ENCODE peak calls at places on chromosome 9, in six cellular contexts. One of them, this sample, is unnamed.

GRCh38 chr9:86046080-86046636 is 53.2 kb downstream of the GOLM1 start:
- DNase-seq in brain microvascular endothelial cell: no peak
- DNase-seq in lower leg skin: no peak
- DNase-seq in A549: no peak
- DNase-seq in IMR-90: no peak
- DNase-seq in foreskin fibroblast: no peak
- DNase-seq in this sample: no peak

GRCh38 chr9:84600739-84601138 is 68.8 kb upstream of the NTRK2 start:
- DNase-seq in brain microvascular endothelial cell: no peak
- DNase-seq in lower leg skin: no peak
- DNase-seq in A549: peak
- DNase-seq in IMR-90: no peak
- DNase-seq in foreskin fibroblast: no peak
- DNase-seq in this sample: no peak

GRCh38 chr9:77956555-77956954 is 75.1 kb downstream of the GNAQ start:
- DNase-seq in brain microvascular endothelial cell: no peak
- DNase-seq in lower leg skin: no peak
- DNase-seq in A549: no peak
- DNase-seq in IMR-90: no peak
- DNase-seq in foreskin fibroblast: no peak
- DNase-seq in this sample: no peak

GRCh38 chr9:24096756-24097155 is 270.7 kb upstream of the ELAVL2 start:
- DNase-seq in brain microvascular endothelial cell: no peak
- DNase-seq in lower leg skin: no peak
- DNase-seq in A549: no peak
- DNase-seq in IMR-90: no peak
- DNase-seq in foreskin fibroblast: no peak
- DNase-seq in this sample: no peak

GRCh38 chr9:84322830-84323229 is 17.7 kb downstream of the SLC28A3 start:
- DNase-seq in brain microvascular endothelial cell: peak
- DNase-seq in lower leg skin: no peak
- DNase-seq in A549: no peak
- DNase-seq in IMR-90: peak
- DNase-seq in foreskin fibroblast: peak
- DNase-seq in this sample: no peak

GRCh38 chr9:8434621-8435020 is 635.0 kb upstream of the DMAC1 start:
- DNase-seq in brain microvascular endothelial cell: no peak
- DNase-seq in lower leg skin: no peak
- DNase-seq in A549: no peak
- DNase-seq in IMR-90: no peak
- DNase-seq in foreskin fibroblast: no peak
- DNase-seq in this sample: no peak

GRCh38 chr9:5630038-5630507 is 1.2 kb downstream of the RIC1 start:
- DNase-seq in brain microvascular endothelial cell: peak
- DNase-seq in lower leg skin: no peak
- DNase-seq in A549: peak
- DNase-seq in IMR-90: no peak
- DNase-seq in foreskin fibroblast: no peak
- DNase-seq in this sample: peak

GRCh38 chr9:127336708-127337352 is 60.1 kb upstream of the SLC2A8 start:
- DNase-seq in brain microvascular endothelial cell: peak
- DNase-seq in lower leg skin: peak
- DNase-seq in A549: peak
- DNase-seq in IMR-90: peak
- DNase-seq in foreskin fibroblast: peak
- DNase-seq in this sample: no peak

GRCh38 chr9:22119537-22120167 is 110.5 kb upstream of the CDKN2B start:
- DNase-seq in brain microvascular endothelial cell: peak
- DNase-seq in lower leg skin: no peak
- DNase-seq in A549: no peak
- DNase-seq in IMR-90: peak
- DNase-seq in foreskin fibroblast: no peak
- DNase-seq in this sample: peak

GRCh38 chr9:91746904-91747303 is 203.1 kb downstream of the ROR2 start:
- DNase-seq in brain microvascular endothelial cell: peak
- DNase-seq in lower leg skin: no peak
- DNase-seq in A549: no peak
- DNase-seq in IMR-90: peak
- DNase-seq in foreskin fibroblast: no peak
- DNase-seq in this sample: no peak

GRCh38 chr9:79480639-79481038 is 91.1 kb upstream of the TLE4 start:
- DNase-seq in brain microvascular endothelial cell: no peak
- DNase-seq in lower leg skin: no peak
- DNase-seq in A549: no peak
- DNase-seq in IMR-90: no peak
- DNase-seq in foreskin fibroblast: no peak
- DNase-seq in this sample: no peak

GRCh38 chr9:95970356-95970755 is 94.9 kb downstream of the ERCC6L2 start:
- DNase-seq in brain microvascular endothelial cell: no peak
- DNase-seq in lower leg skin: no peak
- DNase-seq in A549: no peak
- DNase-seq in IMR-90: no peak
- DNase-seq in foreskin fibroblast: no peak
- DNase-seq in this sample: no peak

GRCh38 chr9:71504636-71505035 is 263.7 kb downstream of the CEMIP2 start:
- DNase-seq in brain microvascular endothelial cell: no peak
- DNase-seq in lower leg skin: no peak
- DNase-seq in A549: no peak
- DNase-seq in IMR-90: no peak
- DNase-seq in foreskin fibroblast: no peak
- DNase-seq in this sample: no peak

GRCh38 chr9:130824616-130825015 is 10.4 kb upstream of the ABL1 start:
- DNase-seq in brain microvascular endothelial cell: no peak
- DNase-seq in lower leg skin: no peak
- DNase-seq in A549: no peak
- DNase-seq in IMR-90: no peak
- DNase-seq in foreskin fibroblast: no peak
- DNase-seq in this sample: no peak

GRCh38 chr9:114139061-114139460 is 16.3 kb upstream of the COL27A1 start:
- DNase-seq in brain microvascular endothelial cell: no peak
- DNase-seq in lower leg skin: no peak
- DNase-seq in A549: no peak
- DNase-seq in IMR-90: no peak
- DNase-seq in foreskin fibroblast: no peak
- DNase-seq in this sample: no peak

GRCh38 chr9:16715404-16715803 is 155.1 kb downstream of the BNC2 start:
- DNase-seq in brain microvascular endothelial cell: no peak
- DNase-seq in lower leg skin: no peak
- DNase-seq in A549: no peak
- DNase-seq in IMR-90: peak
- DNase-seq in foreskin fibroblast: no peak
- DNase-seq in this sample: no peak

GRCh38 chr9:36748322-36748899 is 175.7 kb downstream of the MELK start:
- DNase-seq in brain microvascular endothelial cell: peak
- DNase-seq in lower leg skin: no peak
- DNase-seq in A549: peak
- DNase-seq in IMR-90: peak
- DNase-seq in foreskin fibroblast: peak
- DNase-seq in this sample: no peak

GRCh38 chr9:120066315-120066714 is 513.7 kb downstream of the CDK5RAP2 start:
- DNase-seq in brain microvascular endothelial cell: no peak
- DNase-seq in lower leg skin: no peak
- DNase-seq in A549: no peak
- DNase-seq in IMR-90: no peak
- DNase-seq in foreskin fibroblast: no peak
- DNase-seq in this sample: no peak

GRCh38 chr9:8419871-8420270 is 620.3 kb upstream of the DMAC1 start:
- DNase-seq in brain microvascular endothelial cell: no peak
- DNase-seq in lower leg skin: no peak
- DNase-seq in A549: no peak
- DNase-seq in IMR-90: peak
- DNase-seq in foreskin fibroblast: peak
- DNase-seq in this sample: no peak

GRCh38 chr9:123584202-123585176 is 228.5 kb downstream of the CRB2 start:
- DNase-seq in brain microvascular endothelial cell: no peak
- DNase-seq in lower leg skin: no peak
- DNase-seq in A549: no peak
- DNase-seq in IMR-90: no peak
- DNase-seq in foreskin fibroblast: no peak
- DNase-seq in this sample: no peak

GRCh38 chr9:111896942-111897830 is 572 bp downstream of the UGCG start:
- DNase-seq in brain microvascular endothelial cell: no peak
- DNase-seq in lower leg skin: peak
- DNase-seq in A549: peak
- DNase-seq in IMR-90: no peak
- DNase-seq in foreskin fibroblast: peak
- DNase-seq in this sample: peak

GRCh38 chr9:127417130-127418036 is 6.8 kb upstream of the ZNF79 start:
- DNase-seq in brain microvascular endothelial cell: no peak
- DNase-seq in lower leg skin: peak
- DNase-seq in A549: peak
- DNase-seq in IMR-90: peak
- DNase-seq in foreskin fibroblast: peak
- DNase-seq in this sample: peak

GRCh38 chr9:133944746-133945135 is 47.4 kb downstream of the VAV2 start:
- DNase-seq in brain microvascular endothelial cell: peak
- DNase-seq in lower leg skin: peak
- DNase-seq in A549: no peak
- DNase-seq in IMR-90: peak
- DNase-seq in foreskin fibroblast: no peak
- DNase-seq in this sample: no peak

GRCh38 chr9:98287383-98287782 is 31.9 kb upstream of the TBC1D2 start:
- DNase-seq in brain microvascular endothelial cell: no peak
- DNase-seq in lower leg skin: no peak
- DNase-seq in A549: peak
- DNase-seq in IMR-90: no peak
- DNase-seq in foreskin fibroblast: no peak
- DNase-seq in this sample: peak

GRCh38 chr9:5561828-5562488 is 51.6 kb downstream of the PDCD1LG2 start:
- DNase-seq in brain microvascular endothelial cell: no peak
- DNase-seq in lower leg skin: no peak
- DNase-seq in A549: no peak
- DNase-seq in IMR-90: no peak
- DNase-seq in foreskin fibroblast: no peak
- DNase-seq in this sample: no peak

GRCh38 chr9:97904725-97905124 is 17.6 kb downstream of the TRMO start:
- DNase-seq in brain microvascular endothelial cell: no peak
- DNase-seq in lower leg skin: no peak
- DNase-seq in A549: no peak
- DNase-seq in IMR-90: no peak
- DNase-seq in foreskin fibroblast: no peak
- DNase-seq in this sample: no peak

DNA sequence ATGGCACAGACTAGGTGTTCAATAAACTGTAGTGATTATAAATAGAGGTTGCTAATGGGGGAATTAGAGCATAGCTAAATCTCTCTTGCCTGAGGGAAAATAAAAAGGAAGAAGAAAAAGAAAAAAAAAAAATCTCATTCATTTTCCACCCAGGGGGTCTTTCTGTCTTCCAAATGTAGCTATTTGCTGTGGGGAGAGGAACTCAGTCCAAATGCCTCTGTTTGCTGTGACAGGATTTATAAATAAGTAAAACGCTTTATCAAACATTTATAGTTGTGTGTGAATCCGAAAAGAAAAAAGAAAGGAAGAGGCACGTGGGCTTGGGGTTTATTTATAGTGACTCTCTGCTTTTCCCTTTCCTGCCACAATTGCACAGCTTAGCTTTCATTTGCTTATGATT is 245.8 kb downstream of the ASTN2 start:
- DNase-seq in brain microvascular endothelial cell: no peak
- DNase-seq in lower leg skin: no peak
- DNase-seq in A549: no peak
- DNase-seq in IMR-90: no peak
- DNase-seq in foreskin fibroblast: no peak
- DNase-seq in this sample: no peak
- H3K4me3 ChIP-seq in brain microvascular endothelial cell: no peak
- H3K4me3 ChIP-seq in lower leg skin: no peak
- H3K4me3 ChIP-seq in A549: no peak
- H3K4me3 ChIP-seq in IMR-90: no peak
- H3K4me3 ChIP-seq in foreskin fibroblast: no peak
- H3K4me3 ChIP-seq in this sample: no peak

GRCh38 chr9:109120204-109120789 is 550 bp upstream of the TMEM245 start:
- DNase-seq in brain microvascular endothelial cell: no peak
- DNase-seq in lower leg skin: no peak
- DNase-seq in A549: no peak
- DNase-seq in IMR-90: no peak
- DNase-seq in foreskin fibroblast: no peak
- DNase-seq in this sample: no peak
- H3K4me3 ChIP-seq in brain microvascular endothelial cell: no peak
- H3K4me3 ChIP-seq in lower leg skin: no peak
- H3K4me3 ChIP-seq in A549: peak
- H3K4me3 ChIP-seq in IMR-90: no peak
- H3K4me3 ChIP-seq in foreskin fibroblast: no peak
- H3K4me3 ChIP-seq in this sample: peak

GRCh38 chr9:33375841-33376321 is 26.5 kb downstream of the AQP7 start:
- DNase-seq in brain microvascular endothelial cell: no peak
- DNase-seq in lower leg skin: no peak
- DNase-seq in A549: no peak
- DNase-seq in IMR-90: no peak
- DNase-seq in foreskin fibroblast: no peak
- DNase-seq in this sample: no peak

GRCh38 chr9:33374190-33374589 is 28.2 kb downstream of the AQP7 start:
- DNase-seq in brain microvascular endothelial cell: no peak
- DNase-seq in lower leg skin: no peak
- DNase-seq in A549: no peak
- DNase-seq in IMR-90: no peak
- DNase-seq in foreskin fibroblast: no peak
- DNase-seq in this sample: no peak

GRCh38 chr9:33374634-33375237 is 27.6 kb downstream of the AQP7 start:
- DNase-seq in brain microvascular endothelial cell: peak
- DNase-seq in lower leg skin: peak
- DNase-seq in A549: peak
- DNase-seq in IMR-90: peak
- DNase-seq in foreskin fibroblast: peak
- DNase-seq in this sample: peak

GRCh38 chr9:33377089-33377715 is 25.2 kb downstream of the AQP7 start:
- DNase-seq in brain microvascular endothelial cell: no peak
- DNase-seq in lower leg skin: no peak
- DNase-seq in A549: no peak
- DNase-seq in IMR-90: no peak
- DNase-seq in foreskin fibroblast: no peak
- DNase-seq in this sample: no peak

DNA sequence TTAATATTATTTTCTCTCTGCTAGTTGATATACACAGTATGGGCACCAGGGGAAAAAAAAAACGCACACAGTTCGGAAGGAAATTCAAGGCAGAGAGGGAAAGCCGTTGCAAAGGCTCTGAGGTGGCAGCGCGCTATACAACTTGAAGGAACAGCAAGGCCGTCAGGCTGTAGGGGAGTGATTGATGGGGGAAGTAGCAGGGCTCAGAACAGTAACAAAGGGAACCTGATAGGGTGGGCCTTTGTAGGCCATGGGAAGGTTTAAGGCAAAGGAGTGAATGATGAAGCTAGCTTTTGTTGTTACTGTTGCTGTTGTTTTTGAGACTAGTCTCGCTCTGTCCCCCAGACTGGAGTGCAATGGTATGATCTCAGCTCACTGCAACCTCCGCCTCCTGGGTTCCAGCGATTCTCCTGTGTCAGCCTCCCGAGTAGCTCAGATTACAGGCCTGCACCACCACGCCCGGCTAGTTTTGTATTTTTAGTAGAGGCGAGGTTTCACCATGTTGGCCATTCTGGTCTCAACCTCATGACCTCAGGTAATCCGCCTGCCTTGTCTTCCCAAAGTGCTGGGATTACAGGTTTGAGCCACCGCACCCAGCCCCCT is 27.0 kb downstream of the AQP7 start:
- DNase-seq in brain microvascular endothelial cell: no peak
- DNase-seq in lower leg skin: no peak
- DNase-seq in A549: no peak
- DNase-seq in IMR-90: peak
- DNase-seq in foreskin fibroblast: peak
- DNase-seq in this sample: no peak
- H3K4me3 ChIP-seq in brain microvascular endothelial cell: peak
- H3K4me3 ChIP-seq in lower leg skin: no peak
- H3K4me3 ChIP-seq in A549: no peak
- H3K4me3 ChIP-seq in IMR-90: no peak
- H3K4me3 ChIP-seq in foreskin fibroblast: no peak
- H3K4me3 ChIP-seq in this sample: peak

GRCh38 chr9:75907329-75907728 is 16.9 kb downstream of the PCSK5 start:
- DNase-seq in brain microvascular endothelial cell: peak
- DNase-seq in lower leg skin: no peak
- DNase-seq in A549: peak
- DNase-seq in IMR-90: peak
- DNase-seq in foreskin fibroblast: no peak
- DNase-seq in this sample: no peak
- H3K4me3 ChIP-seq in brain microvascular endothelial cell: no peak
- H3K4me3 ChIP-seq in lower leg skin: no peak
- H3K4me3 ChIP-seq in A549: no peak
- H3K4me3 ChIP-seq in IMR-90: no peak
- H3K4me3 ChIP-seq in foreskin fibroblast: no peak
- H3K4me3 ChIP-seq in this sample: no peak

This sample was measured in SK-N-SH.